ENCODE peak calls at places on chromosomes 7 and 10, in four cellular contexts. R, Z, T and B are unnamed samples.

GRCh38 chr10:42982886-42983594 is 93.8 kb upstream of the RET start:
- DNase-seq in R (no peak), Z (no peak), T (no peak), B (no peak)

GRCh38 chr10:84820121-84820520 is 491.7 kb downstream of the CCSER2 start:
- DNase-seq in R (peak), Z (peak), T (no peak), B (peak)

GRCh38 chr7:112855227-112855626 is 65.0 kb upstream of the TMEM168 start:
- DNase-seq in R (no peak), Z (no peak), T (no peak), B (no peak)

GRCh38 chr7:30335763-30336487 is 51.5 kb downstream of the ZNRF2 start:
- DNase-seq in R (no peak), Z (no peak), T (no peak), B (no peak)

GRCh38 chr10:132264966-132265877 is 42.5 kb downstream of the STK32C start:
- DNase-seq in R (peak), Z (no peak), T (no peak), B (no peak)

GRCh38 chr7:74452748-74453320 is 872 bp upstream of the GTF2IRD1 start:
- DNase-seq in R (no peak), Z (no peak), T (peak), B (no peak)

GRCh38 chr10:122252805-122253204 is 18.3 kb upstream of the BTBD16 start:
- DNase-seq in R (no peak), Z (no peak), T (peak), B (no peak)

GRCh38 chr7:90708841-90709317 is 112.8 kb downstream of the CDK14 start:
- DNase-seq in R (peak), Z (no peak), T (peak), B (no peak)

GRCh38 chr7:55134786-55135185 is 116.0 kb downstream of the EGFR start:
- DNase-seq in R (no peak), Z (no peak), T (no peak), B (no peak)

GRCh38 chr10:112988839-112989406 is 38.9 kb downstream of the TCF7L2 start:
- DNase-seq in R (no peak), Z (peak), T (no peak), B (no peak)

GRCh38 chr7:92177362-92177761 is 1.6 kb downstream of the LRRD1 start:
- DNase-seq in R (no peak), Z (peak), T (no peak), B (no peak)

GRCh38 chr10:75021851-75022250 is 89.6 kb upstream of the SAMD8 start:
- DNase-seq in R (peak), Z (no peak), T (no peak), B (peak)

GRCh38 chr10:130121486-130122079 is 11.0 kb upstream of the C10orf143 start:
- DNase-seq in R (no peak), Z (no peak), T (no peak), B (no peak)

GRCh38 chr7:70178787-70179186 is 580.5 kb downstream of the AUTS2 start:
- DNase-seq in R (no peak), Z (peak), T (no peak), B (peak)

GRCh38 chr10:84370268-84370667 is 41.9 kb downstream of the CCSER2 start:
- DNase-seq in R (no peak), Z (peak), T (no peak), B (no peak)

GRCh38 chr7:124033093-124033806 is 383 bp upstream of the TMEM229A start:
- DNase-seq in R (peak), Z (no peak), T (peak), B (no peak)

GRCh38 chr7:51346136-51346535 is 29.5 kb upstream of the COBL start:
- DNase-seq in R (no peak), Z (no peak), T (no peak), B (peak)

GRCh38 chr10:6297951-6298381 is 95.2 kb downstream of the PFKFB3 start:
- DNase-seq in R (no peak), Z (peak), T (no peak), B (no peak)

GRCh38 chr10:132313865-132314264 is 6.1 kb upstream of the STK32C start:
- DNase-seq in R (no peak), Z (no peak), T (no peak), B (no peak)

GRCh38 chr10:12448729-12449391 is 99.5 kb downstream of the CAMK1D start:
- DNase-seq in R (no peak), Z (peak), T (no peak), B (no peak)

GRCh38 chr10:117946525-117947070 is 100.1 kb downstream of the RAB11FIP2 start:
- DNase-seq in R (no peak), Z (peak), T (no peak), B (no peak)

GRCh38 chr7:81608748-81609382 is 161.0 kb downstream of the HGF start:
- DNase-seq in R (no peak), Z (peak), T (no peak), B (no peak)

GRCh38 chr7:129649128-129649690 is 37.7 kb downstream of the NRF1 start:
- DNase-seq in R (no peak), Z (no peak), T (no peak), B (no peak)